ENCODE peak calls at places on chromosomes 11 and 22, in seven cellular contexts. O is NCI-H2081 treated with DMSO at 0.1 percent for 48 hours; B is posterior vena cava; K is HT1080; X is CD8-positive, alpha-beta T cell; Z is Right ventricle myocardium superior; D is LoVo. Q is an unnamed sample.

GRCh38 chr11:131579932-131580387 is 209.5 kb downstream of the NTM start:
- DNase-seq in O (no peak), B (no peak), K (peak), X (no peak), Z (no peak), D (peak), Q (peak)

GRCh38 chr22:19772673-19773469 is 12.3 kb downstream of the TBX1 start:
- DNase-seq in O (no peak), B (peak), K (no peak), X (no peak), Z (peak), D (no peak), Q (no peak)

GRCh38 chr11:116909245-116909644 is 71.8 kb upstream of the APOA1 start:
- DNase-seq in O (no peak), B (no peak), K (no peak), X (no peak), Z (no peak), D (no peak), Q (no peak)

GRCh38 chr11:116826751-116827431 is 2.8 kb upstream of the APOC3 start:
- DNase-seq in O (no peak), B (peak), K (no peak), X (no peak), Z (no peak), D (no peak), Q (no peak)

GRCh38 chr11:116874251-116874650 is 36.8 kb upstream of the APOA1 start:
- DNase-seq in O (no peak), B (no peak), K (no peak), X (no peak), Z (no peak), D (no peak), Q (no peak)

GRCh38 chr11:45266693-45267451 is 19.3 kb downstream of the SYT13 start:
- DNase-seq in O (no peak), B (no peak), K (no peak), X (no peak), Z (no peak), D (no peak), Q (no peak)

GRCh38 chr22:41739576-41739975 is 40.3 kb downstream of the MEI1 start:
- DNase-seq in O (no peak), B (no peak), K (no peak), X (no peak), Z (no peak), D (no peak), Q (no peak)

GRCh38 chr11:74696488-74696887 is 34.7 kb downstream of the CHRDL2 start:
- DNase-seq in O (no peak), B (no peak), K (no peak), X (no peak), Z (no peak), D (no peak), Q (no peak)

GRCh38 chr22:48234011-48234410 is 1471.6 kb downstream of the TBC1D22A start:
- DNase-seq in O (no peak), B (no peak), K (peak), X (no peak), Z (no peak), D (no peak), Q (peak)

GRCh38 chr11:83249972-83250593 is 36.1 kb downstream of the CCDC90B start:
- DNase-seq in O (no peak), B (no peak), K (peak), X (no peak), Z (no peak), D (peak), Q (peak)

GRCh38 chr11:77619576-77620198 is 17.9 kb downstream of the CLNS1A start:
- DNase-seq in O (no peak), B (no peak), K (peak), X (no peak), Z (no peak), D (peak), Q (peak)

GRCh38 chr11:75815345-75815983 is 454 bp downstream of the UVRAG start:
- DNase-seq in O (no peak), B (no peak), K (peak), X (peak), Z (no peak), D (no peak), Q (peak)

GRCh38 chr11:111793863-111794262 is 27.7 kb upstream of the PPP2R1B start:
- DNase-seq in O (no peak), B (peak), K (no peak), X (no peak), Z (no peak), D (no peak), Q (peak)

GRCh38 chr22:39332441-39333064 is 13.1 kb upstream of the RPL3 start:
- DNase-seq in O (no peak), B (no peak), K (no peak), X (no peak), Z (no peak), D (no peak), Q (no peak)

GRCh38 chr22:40055143-40055926 is 60.6 kb downstream of the FAM83F start:
- DNase-seq in O (no peak), B (no peak), K (no peak), X (no peak), Z (no peak), D (peak), Q (no peak)

GRCh38 chr22:40635940-40636379 is 559 bp downstream of the MRTFA start:
- DNase-seq in O (no peak), B (no peak), K (no peak), X (peak), Z (no peak), D (no peak), Q (no peak)

GRCh38 chr11:77374611-77375031 is 73.1 kb upstream of the GDPD4 start:
- DNase-seq in O (no peak), B (no peak), K (peak), X (no peak), Z (no peak), D (no peak), Q (no peak)

GRCh38 chr22:38467904-38468760 is at the start of gene KDELR3:
- DNase-seq in O (no peak), B (peak), K (peak), X (peak), Z (peak), D (peak), Q (peak)

GRCh38 chr22:35567794-35568193 is 27.2 kb downstream of the RASD2 start:
- DNase-seq in O (no peak), B (no peak), K (no peak), X (no peak), Z (peak), D (no peak), Q (no peak)

GRCh38 chr11:112073941-112074811 is at the start of the genes NKAPD1 and PIH1D2:
- DNase-seq in O (peak), B (peak), K (peak), X (peak), Z (peak), D (peak), Q (peak)

GRCh38 chr22:30221121-30221992 is 25.2 kb downstream of the LIF start:
- DNase-seq in O (no peak), B (no peak), K (no peak), X (peak), Z (no peak), D (no peak), Q (no peak)

GRCh38 chr11:37595845-37596244 is 997.8 kb upstream of the RAG2 start:
- DNase-seq in O (no peak), B (no peak), K (no peak), X (no peak), Z (no peak), D (no peak), Q (no peak)

GRCh38 chr11:12088047-12088481 is 22.3 kb upstream of the MICAL2 start:
- DNase-seq in O (no peak), B (no peak), K (peak), X (no peak), Z (peak), D (peak), Q (peak)

GRCh38 chr11:130636672-130637463 is 188.4 kb downstream of the ADAMTS15 start:
- DNase-seq in O (no peak), B (no peak), K (peak), X (no peak), Z (no peak), D (peak), Q (peak)

GRCh38 chr22:39595622-39596182 is 25.1 kb downstream of the CACNA1I start:
- DNase-seq in O (no peak), B (no peak), K (no peak), X (no peak), Z (no peak), D (no peak), Q (no peak)

GRCh38 chr22:40620464-40621046 is 16.0 kb downstream of the MRTFA start:
- DNase-seq in O (no peak), B (no peak), K (peak), X (no peak), Z (no peak), D (peak), Q (peak)

GRCh38 chr22:22942511-22943329 is 55.1 kb downstream of the IGLL5 start:
- DNase-seq in O (no peak), B (peak), K (peak), X (peak), Z (no peak), D (peak), Q (peak)

GRCh38 chr22:20533879-20534265 is 26.5 kb downstream of the MED15 start:
- DNase-seq in O (no peak), B (no peak), K (no peak), X (no peak), Z (no peak), D (no peak), Q (no peak)

GRCh38 chr11:126172596-126173038 is 38.8 kb downstream of the RPUSD4 start:
- DNase-seq in O (no peak), B (no peak), K (no peak), X (no peak), Z (no peak), D (no peak), Q (no peak)

GRCh38 chr22:46303347-46303965 is 6.8 kb downstream of the GTSE1 start:
- DNase-seq in O (no peak), B (no peak), K (peak), X (no peak), Z (no peak), D (no peak), Q (no peak)